ENCODE peak calls at places on chromosome 15, in seven cellular contexts. K, E, U, Z, W, A and G are unnamed samples.

GRCh38 chr15:63156708-63157065 is 590 bp downstream of the RPS27L start:
- DNase-seq in E (peak), W (no peak), A (peak), U (peak), Z (peak), K (peak), G (peak)

GRCh38 chr15:58330836-58331561 is 100.8 kb upstream of the LIPC start:
- DNase-seq in Z (no peak), K (no peak), U (peak), W (no peak), A (no peak), E (no peak), G (peak)

GRCh38 chr15:51253385-51253784 is 85.0 kb downstream of the CYP19A1 start:
- DNase-seq in E (no peak), U (peak), W (no peak), A (no peak), Z (no peak), K (no peak), G (peak)

GRCh38 chr15:42131826-42132806 is 24.3 kb downstream of the PLA2G4F start:
- DNase-seq in Z (no peak), W (no peak), A (no peak), U (peak), E (no peak), K (peak), G (no peak)

GRCh38 chr15:44370830-44371229 is 56.6 kb upstream of the CTDSPL2 start:
- DNase-seq in W (no peak), U (no peak), E (no peak), Z (no peak), A (no peak), K (no peak), G (no peak)

GRCh38 chr15:56042523-56042922 is 49.1 kb upstream of the NEDD4 start:
- DNase-seq in W (no peak), E (no peak), A (no peak), U (no peak), Z (no peak), K (no peak), G (no peak)

GRCh38 chr15:41585140-41586047 is 26.4 kb downstream of the TYRO3 start:
- DNase-seq in K (peak), Z (peak), W (peak), U (peak), A (peak), E (peak), G (peak)

GRCh38 chr15:23497710-23498111 is 50.7 kb upstream of the GOLGA6L2 start:
- DNase-seq in U (no peak), E (no peak), Z (no peak), A (no peak), W (no peak), K (no peak), G (no peak)

GRCh38 chr15:69523010-69524001 is 70.7 kb downstream of the RPLP1 start:
- DNase-seq in U (peak), A (peak), Z (peak), E (peak), W (peak), K (peak), G (peak)

GRCh38 chr15:51765751-51766150 is 14.4 kb downstream of the TMOD2 start:
- DNase-seq in K (no peak), E (no peak), A (no peak), Z (no peak), U (no peak), W (no peak), G (no peak)

GRCh38 chr15:44775923-44776322 is 39.6 kb downstream of the TRIM69 start:
- DNase-seq in K (no peak), Z (peak), A (no peak), U (peak), E (no peak), W (no peak), G (peak)

GRCh38 chr15:62068071-62068786 is 1.5 kb downstream of the C2CD4A start:
- DNase-seq in K (no peak), W (peak), E (peak), U (peak), Z (peak), A (peak), G (peak)

GRCh38 chr15:73924258-73924921 is 1.9 kb upstream of the LOXL1 start:
- DNase-seq in K (peak), W (peak), Z (no peak), E (no peak), U (peak), A (peak), G (peak)

GRCh38 chr15:30992465-30992864 is 1.0 kb upstream of the MTMR10 start:
- DNase-seq in K (no peak), A (no peak), U (peak), Z (no peak), W (no peak), E (no peak), G (no peak)

GRCh38 chr15:65208656-65209055 is 2.6 kb downstream of the CILP start:
- DNase-seq in Z (no peak), E (no peak), U (no peak), A (no peak), K (no peak), W (no peak), G (no peak)

GRCh38 chr15:28955686-28956421 is 70.1 kb downstream of the APBA2 start:
- DNase-seq in U (no peak), E (no peak), K (peak), Z (no peak), W (no peak), A (no peak), G (peak)

GRCh38 chr15:26736502-26737248 is 36.2 kb downstream of the GABRB3 start:
- DNase-seq in W (no peak), A (no peak), K (no peak), U (no peak), Z (no peak), E (no peak), G (no peak)

GRCh38 chr15:66483131-66483566 is 14.4 kb downstream of the SNAPC5 start:
- DNase-seq in W (peak), A (no peak), E (peak), Z (no peak), U (no peak), K (no peak), G (peak)

GRCh38 chr15:57251941-57252340 is 124.4 kb upstream of the CGNL1 start:
- DNase-seq in U (peak), A (no peak), Z (no peak), W (no peak), E (no peak), K (no peak), G (peak)

GRCh38 chr15:90465140-90465929 is 64.4 kb upstream of the CRTC3 start:
- DNase-seq in A (no peak), W (no peak), K (no peak), E (no peak), Z (no peak), U (no peak), G (peak)

GRCh38 chr15:61796056-61796455 is 264.2 kb downstream of the VPS13C start:
- DNase-seq in W (no peak), A (no peak), E (no peak), K (no peak), U (peak), Z (no peak), G (peak)

GRCh38 chr15:38696790-38697495 is 132.3 kb upstream of the RASGRP1 start:
- DNase-seq in A (no peak), U (no peak), E (no peak), W (no peak), K (no peak), Z (no peak), G (no peak)

GRCh38 chr15:52427804-52428203 is 100.9 kb downstream of the MYO5A start:
- DNase-seq in E (no peak), A (peak), U (peak), K (no peak), Z (no peak), W (peak), G (peak)

GRCh38 chr15:76328962-76329361 is 7.6 kb upstream of the ISL2 start:
- DNase-seq in Z (no peak), E (no peak), U (peak), W (no peak), K (no peak), A (no peak), G (peak)

GRCh38 chr15:80787238-80787805 is 8.2 kb downstream of the CEMIP start:
- DNase-seq in U (no peak), W (no peak), K (no peak), A (no peak), Z (no peak), E (no peak), G (no peak)

GRCh38 chr15:98801234-98801561 is 152.9 kb downstream of the IGF1R start:
- DNase-seq in E (no peak), W (no peak), A (no peak), K (no peak), Z (no peak), U (no peak), G (no peak)

DNA sequence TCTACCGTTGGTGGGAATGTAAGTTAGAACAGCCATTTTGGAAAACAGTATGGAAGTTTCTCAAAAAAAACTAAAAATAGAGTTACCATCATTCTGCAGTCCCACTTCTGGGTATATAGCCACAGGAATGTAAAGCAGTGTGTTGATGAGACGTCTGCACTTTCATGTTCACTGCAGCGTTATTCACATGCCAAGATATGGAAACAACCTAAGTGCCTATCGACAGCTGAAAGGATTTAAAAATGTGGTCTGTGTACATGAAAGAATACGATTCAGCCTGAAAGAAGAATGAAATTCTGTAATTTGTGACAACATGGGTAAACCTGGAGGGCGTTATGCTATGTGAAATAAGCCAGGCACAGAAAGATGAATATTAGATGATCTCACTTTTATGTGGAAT is 157.7 kb downstream of the THSD4 start:
- DNase-seq in Z (no peak), E (no peak), A (no peak), W (no peak), K (no peak), U (no peak), G (peak)
- H3K4me3 ChIP-seq in Z (no peak), E (no peak), A (no peak), W (no peak), K (no peak), U (no peak), G (no peak)

DNA sequence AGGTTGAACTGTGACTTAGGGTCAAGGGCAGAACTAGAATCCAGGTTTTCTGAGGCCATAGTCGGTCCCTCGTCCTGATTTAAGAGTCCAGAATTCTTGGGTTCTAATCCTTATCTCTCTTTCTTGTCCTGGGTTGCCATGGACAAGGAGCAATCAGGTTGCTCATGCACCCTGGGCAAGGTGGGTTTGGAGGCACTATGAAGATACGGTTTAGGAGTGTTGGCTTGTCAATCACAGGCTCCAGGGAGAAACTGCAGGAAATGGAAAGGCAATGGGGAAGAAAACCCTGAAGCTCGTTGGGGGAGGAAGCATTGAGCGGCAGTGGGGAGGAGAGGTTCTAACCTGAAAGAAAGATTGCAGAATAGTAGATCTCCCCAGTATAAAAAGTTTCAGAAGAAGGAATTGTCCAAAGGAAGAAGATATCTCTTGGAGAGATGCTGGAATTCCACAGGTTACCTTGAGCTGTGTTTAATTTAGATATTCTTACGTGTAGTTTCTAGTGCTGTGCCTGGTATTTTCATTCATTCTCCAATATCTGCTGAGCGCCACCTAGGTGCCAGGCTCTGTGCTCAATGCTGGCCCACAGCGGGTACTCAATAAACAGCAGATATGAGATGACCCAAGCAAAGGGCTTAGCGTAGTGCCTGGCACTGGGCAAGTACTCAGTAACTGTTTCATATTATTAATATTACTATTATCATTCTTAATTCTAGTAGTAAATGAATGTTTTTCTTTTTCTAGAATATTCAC is 2.0 kb downstream of the ACAN start:
- DNase-seq in Z (no peak), K (no peak), E (no peak), W (no peak), U (no peak), A (no peak), G (no peak)
- TF ChIP-seq CTCF in Z (no peak), K (no peak), E (no peak), W (no peak), U (no peak), A (no peak), G (no peak)

GRCh38 chr15:68078365-68078764 is 24.2 kb downstream of the PIAS1 start:
- DNase-seq in U (no peak), W (no peak), A (no peak), Z (no peak), E (no peak), K (no peak), G (no peak)

GRCh38 chr15:68082735-68083134 is 28.6 kb downstream of the PIAS1 start:
- DNase-seq in Z (no peak), K (no peak), U (no peak), W (no peak), A (no peak), E (no peak), G (no peak)

GRCh38 chr15:68083463-68083862 is 29.3 kb downstream of the PIAS1 start:
- DNase-seq in A (no peak), U (no peak), W (no peak), K (no peak), Z (no peak), E (no peak), G (no peak)

GRCh38 chr15:68081869-68082505 is 27.9 kb downstream of the PIAS1 start:
- DNase-seq in U (no peak), Z (no peak), A (no peak), K (no peak), E (no peak), W (no peak), G (no peak)

GRCh38 chr15:68080783-68081182 is 26.7 kb downstream of the PIAS1 start:
- DNase-seq in U (no peak), A (no peak), Z (no peak), E (no peak), W (no peak), K (no peak), G (no peak)
- H3K4me3 ChIP-seq in U (no peak), A (no peak), Z (no peak), E (no peak), W (no peak), K (no peak), G (no peak)

DNA sequence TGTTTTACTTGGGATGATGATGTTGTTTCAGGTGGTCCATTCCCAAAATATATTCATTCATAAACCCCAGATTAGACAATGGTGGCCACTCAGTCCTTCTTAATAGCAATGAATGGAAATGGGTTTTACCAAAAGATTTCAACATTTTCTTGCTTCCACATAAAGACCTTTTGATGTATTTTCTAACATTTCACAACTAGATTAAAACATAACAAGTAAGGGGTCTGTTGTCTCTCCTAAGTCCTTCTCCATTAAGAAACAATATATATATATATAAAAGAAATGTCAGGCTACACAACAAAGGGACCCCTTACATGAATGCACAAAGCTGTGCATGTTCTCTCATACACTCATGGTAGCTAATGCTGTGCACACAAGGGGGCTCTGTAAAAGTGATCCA is 176.4 kb downstream of the ANXA2 start:
- DNase-seq in Z (no peak), K (no peak), W (no peak), E (no peak), A (no peak), U (no peak), G (no peak)
- TF ChIP-seq CTCF in Z (no peak), K (no peak), W (no peak), E (no peak), A (no peak), U (no peak), G (no peak)

DNA sequence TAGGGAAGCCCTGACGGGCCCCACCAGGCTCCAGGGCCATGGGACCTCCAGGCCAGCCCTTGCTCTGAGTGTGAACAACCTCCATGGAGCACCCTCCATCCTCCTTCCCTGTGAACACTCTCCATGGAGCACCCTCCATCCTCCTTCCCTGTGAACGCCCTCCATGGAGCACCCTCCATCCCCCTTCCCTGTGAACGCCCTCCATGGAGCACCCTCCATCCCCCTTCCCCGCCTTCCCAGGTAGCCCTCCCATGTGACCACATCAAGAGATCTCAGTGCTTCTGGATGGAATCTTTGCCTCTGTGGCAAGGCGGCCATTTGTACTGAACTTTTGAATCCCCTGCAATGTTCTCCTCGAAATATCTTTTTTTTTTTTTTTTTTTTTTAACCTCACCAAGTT is 66.5 kb downstream of the CHSY1 start:
- DNase-seq in A (no peak), E (no peak), W (no peak), Z (no peak), K (no peak), U (no peak), G (no peak)
- H3K4me3 ChIP-seq in A (no peak), E (no peak), W (no peak), Z (no peak), K (no peak), U (no peak), G (no peak)

GRCh38 chr15:40273428-40273827 is 9.4 kb downstream of the ANKRD63 start:
- DNase-seq in K (no peak), U (no peak), W (no peak), Z (no peak), E (no peak), A (no peak), G (no peak)

GRCh38 chr15:40272713-40273056 is 10.2 kb downstream of the ANKRD63 start:
- DNase-seq in W (no peak), A (no peak), E (no peak), U (no peak), Z (no peak), K (no peak), G (no peak)

GRCh38 chr15:40275954-40276353 is 6.9 kb downstream of the ANKRD63 start:
- DNase-seq in A (no peak), E (no peak), K (no peak), Z (no peak), U (no peak), W (no peak), G (no peak)

GRCh38 chr15:40275491-40275890 is 7.4 kb downstream of the ANKRD63 start:
- DNase-seq in W (no peak), U (no peak), Z (no peak), E (no peak), K (no peak), A (no peak), G (no peak)

DNA sequence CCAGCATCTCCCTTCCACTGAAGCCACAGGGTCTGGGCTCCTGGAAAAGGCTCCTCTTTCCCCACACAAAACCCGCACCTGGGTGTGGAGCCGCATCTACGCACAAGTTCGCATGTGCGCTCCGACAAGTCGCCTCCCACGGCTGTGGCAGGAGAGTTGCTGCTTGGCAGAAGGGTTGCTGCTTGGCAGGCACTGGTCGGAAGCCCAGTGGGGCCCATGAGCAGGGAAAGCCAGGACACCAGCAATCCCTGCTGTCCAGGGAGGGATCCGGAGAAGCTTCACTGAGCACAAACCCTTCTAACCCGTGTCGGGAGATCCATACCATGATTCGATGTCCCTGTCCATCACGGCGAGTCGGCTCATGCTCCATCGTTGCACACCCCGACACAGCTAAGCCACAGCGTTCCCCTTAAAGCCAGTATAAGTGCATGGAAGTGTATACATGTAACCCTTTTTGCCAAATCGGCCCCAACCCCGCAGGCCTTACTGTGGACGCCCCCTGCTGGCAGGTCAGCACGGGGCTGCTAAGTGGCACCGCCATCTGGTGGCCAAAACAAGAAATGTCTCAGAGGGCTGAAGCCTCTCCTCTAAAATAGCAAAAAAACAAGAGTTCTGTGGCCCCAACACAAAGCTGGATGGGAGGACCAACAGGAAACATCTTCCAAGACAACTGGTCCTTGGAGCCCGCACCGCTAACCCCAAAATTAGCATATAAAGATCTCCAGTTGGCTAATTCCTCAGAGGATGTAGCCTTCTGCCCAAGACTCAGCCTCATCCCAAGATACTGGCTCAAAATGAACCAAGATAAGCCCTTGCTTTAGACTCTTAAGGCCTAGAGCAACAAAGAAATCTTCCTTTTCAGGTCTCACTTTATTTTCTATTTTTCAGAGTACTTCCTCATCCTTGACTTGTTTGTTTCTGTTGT is 8.3 kb downstream of the ANKRD63 start:
- DNase-seq in E (peak), A (peak), U (peak), W (peak), K (peak), Z (peak), G (peak)
- TF ChIP-seq CTCF in E (peak), A (peak), U (peak), W (peak), K (peak), Z (peak), G (peak)